ENCODE peak calls at places on chromosomes 1 and 21, in four cellular contexts. X, A, T and Q are unnamed samples.

GRCh38 chr1:214989341-214989740 is 93.2 kb upstream of the KCNK2 start:
- DNase-seq in T (no peak), X (no peak), A (no peak), Q (no peak)

GRCh38 chr1:93608188-93609109 is 73.2 kb downstream of the BCAR3 start:
- DNase-seq in A (no peak), T (no peak), X (no peak), Q (peak)

GRCh38 chr1:109898842-109899241 is 11.8 kb upstream of the CSF1 start:
- DNase-seq in X (no peak), A (no peak), T (peak), Q (no peak)

GRCh38 chr1:198880818-198881597 is 242.2 kb downstream of the PTPRC start:
- DNase-seq in T (no peak), X (peak), A (no peak), Q (no peak)

GRCh38 chr1:201024251-201024998 is 911 bp upstream of the KIF21B start:
- DNase-seq in T (peak), X (peak), A (no peak), Q (no peak)

GRCh38 chr1:110672001-110672752 is 2.6 kb downstream of the KCNA3 start:
- DNase-seq in X (no peak), A (no peak), T (peak), Q (peak)

GRCh38 chr1:214861615-214862014 is 220.9 kb upstream of the KCNK2 start:
- DNase-seq in T (no peak), X (no peak), A (no peak), Q (no peak)

GRCh38 chr21:29827647-29828046 is 112.1 kb downstream of the GRIK1 start:
- DNase-seq in A (no peak), X (no peak), T (no peak), Q (no peak)

GRCh38 chr1:248805905-248806304 is 19.8 kb downstream of the SH3BP5L start:
- DNase-seq in A (no peak), X (no peak), T (no peak), Q (no peak)

GRCh38 chr1:109641341-109641740 is 14.6 kb upstream of the GSTM4 start:
- DNase-seq in T (no peak), A (no peak), X (no peak), Q (no peak)

DNA sequence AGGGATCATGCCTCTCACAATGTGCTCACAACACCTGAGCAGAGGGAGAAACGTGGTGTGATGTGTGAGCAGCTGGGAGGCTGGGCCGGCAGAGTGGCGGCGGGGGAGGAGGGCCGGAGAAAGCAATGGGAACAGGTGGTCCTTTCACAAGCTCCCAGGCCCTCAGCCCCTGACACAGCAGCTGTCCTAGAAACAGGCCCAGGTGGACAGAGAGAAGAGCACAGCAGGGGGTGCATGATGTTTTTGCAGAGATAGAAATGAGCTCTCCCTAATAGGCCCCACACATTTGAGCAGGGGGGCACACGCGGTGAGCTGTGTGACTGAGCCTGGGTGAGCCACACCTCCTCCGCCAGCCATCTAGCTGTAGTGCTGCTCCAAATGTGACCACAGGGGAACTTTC is 7.6 kb upstream of the RGS16 start:
- DNase-seq in T (no peak), X (no peak), A (no peak), Q (no peak)
- TF ChIP-seq SIN3A in T (no peak), X (no peak), A (no peak), Q (no peak)

GRCh38 chr1:207698822-207699483 is 52.9 kb upstream of the CD46 start:
- DNase-seq in T (peak), X (peak), A (no peak), Q (peak)
- TF ChIP-seq MXI1 in T (no peak), X (no peak), A (no peak), Q (no peak)

GRCh38 chr1:233790121-233790520 is 114.4 kb upstream of the SLC35F3 start:
- DNase-seq in T (no peak), X (no peak), A (no peak), Q (no peak)

GRCh38 chr1:233791750-233792149 is 112.7 kb upstream of the SLC35F3 start:
- DNase-seq in X (no peak), A (no peak), T (no peak), Q (no peak)

GRCh38 chr1:233788687-233789086 is 115.8 kb upstream of the SLC35F3 start:
- DNase-seq in X (no peak), A (no peak), T (no peak), Q (no peak)

GRCh38 chr1:233791372-233791703 is 113.1 kb upstream of the SLC35F3 start:
- DNase-seq in X (no peak), T (no peak), A (no peak), Q (no peak)

DNA sequence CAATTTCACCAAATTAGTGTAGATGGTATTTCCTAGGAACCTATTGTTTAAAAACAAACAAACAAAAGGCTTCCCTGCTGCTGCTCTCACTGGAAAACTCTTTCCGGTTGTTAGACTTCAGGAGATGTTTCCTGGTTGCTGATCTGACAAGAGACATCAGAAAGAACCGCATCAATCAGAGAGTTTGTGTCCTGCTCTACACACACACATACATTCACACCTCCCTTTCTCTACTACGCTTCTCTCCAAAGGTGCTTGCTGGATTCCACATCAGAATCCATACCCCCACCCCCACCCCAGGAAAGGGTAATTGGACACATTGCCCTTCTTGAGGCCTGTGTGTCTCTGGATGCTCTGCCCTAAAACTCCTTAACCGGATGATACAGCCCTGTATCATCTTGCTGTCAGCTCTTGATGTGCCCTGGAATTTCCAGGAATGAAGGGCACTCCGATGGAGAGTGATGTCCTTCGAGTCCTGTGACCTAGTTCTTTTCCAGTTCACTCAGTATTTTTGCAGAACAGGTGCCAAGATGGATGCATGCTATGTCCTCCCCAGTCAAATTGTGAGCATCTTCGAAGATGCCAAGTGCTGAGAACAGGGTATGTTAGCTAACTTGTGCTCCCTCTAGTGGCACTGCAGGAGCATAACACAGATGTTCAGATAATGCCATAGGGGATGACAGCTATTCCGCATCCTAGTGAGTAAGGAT is 113.7 kb upstream of the SLC35F3 start:
- DNase-seq in T (peak), A (peak), X (peak), Q (peak)
- TF ChIP-seq JUND in T (peak), A (no peak), X (no peak), Q (no peak)

GRCh38 chr1:30519201-30519763 is 204.1 kb downstream of the MATN1 start:
- DNase-seq in X (no peak), A (no peak), T (no peak), Q (no peak)

GRCh38 chr1:30516505-30516858 is 206.9 kb downstream of the MATN1 start:
- DNase-seq in X (no peak), A (no peak), T (no peak), Q (no peak)

GRCh38 chr1:30515746-30516504 is 207.5 kb downstream of the MATN1 start:
- DNase-seq in T (no peak), X (no peak), A (no peak), Q (no peak)

GRCh38 chr1:30518696-30519095 is 204.7 kb downstream of the MATN1 start:
- DNase-seq in T (no peak), A (no peak), X (no peak), Q (no peak)

GRCh38 chr1:30518186-30518585 is 205.2 kb downstream of the MATN1 start:
- DNase-seq in A (no peak), X (no peak), T (no peak), Q (no peak)
- TF ChIP-seq SIN3A in A (no peak), X (no peak), T (no peak), Q (no peak)

GRCh38 chr1:151049458-151049857 is 1.9 kb downstream of the C1orf56 start:
- DNase-seq in A (no peak), X (no peak), T (no peak), Q (no peak)

GRCh38 chr1:151047925-151048644 is 534 bp downstream of the C1orf56 start:
- DNase-seq in X (peak), A (no peak), T (peak), Q (peak)

GRCh38 chr1:151050051-151050688 is 2.6 kb downstream of the C1orf56 start:
- DNase-seq in T (no peak), A (no peak), X (no peak), Q (no peak)

GRCh38 chr1:151047591-151047924 is at the start of gene C1orf56:
- DNase-seq in X (peak), T (peak), A (no peak), Q (peak)

GRCh38 chr1:151048645-151049032 is 1.1 kb downstream of the C1orf56 start:
- DNase-seq in X (no peak), A (no peak), T (no peak), Q (peak)
- TF ChIP-seq MXI1 in X (no peak), A (no peak), T (no peak), Q (no peak)

DNA sequence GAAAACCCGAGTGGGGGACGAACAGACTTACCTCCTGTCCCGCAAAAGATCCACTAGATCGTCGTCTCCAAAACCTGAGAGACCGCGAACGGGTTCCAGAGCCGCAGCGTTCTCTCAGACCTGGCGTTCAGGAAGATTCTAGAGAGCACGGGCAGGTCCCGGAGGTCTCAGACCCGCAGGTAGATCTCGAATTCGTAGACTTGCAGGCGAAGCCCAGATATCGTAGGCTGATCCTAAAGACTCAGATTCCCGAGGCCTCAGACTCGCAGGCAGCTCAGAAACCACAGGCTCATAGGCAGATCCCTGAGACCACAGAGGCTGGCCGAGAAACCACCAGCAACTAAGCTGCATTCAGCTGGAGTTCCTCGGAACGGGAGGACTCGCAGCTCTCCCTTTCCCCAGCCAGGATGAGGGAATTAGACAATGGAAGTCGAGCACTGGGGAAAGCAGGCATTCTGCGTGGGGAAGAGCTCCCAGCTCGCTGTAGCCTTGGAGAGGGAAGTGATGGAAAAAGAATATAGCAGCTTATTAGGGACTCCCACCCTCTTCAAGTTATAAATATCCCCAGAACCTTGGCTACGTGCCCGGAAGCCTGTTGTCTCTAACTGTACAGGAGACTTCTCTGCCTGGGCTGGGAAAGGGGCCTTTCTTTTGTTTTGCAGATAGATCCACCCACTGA is at the start of gene ZNF436:
- DNase-seq in T (peak), A (no peak), X (peak), Q (peak)
- TF ChIP-seq JUND in T (no peak), A (no peak), X (no peak), Q (no peak)

DNA sequence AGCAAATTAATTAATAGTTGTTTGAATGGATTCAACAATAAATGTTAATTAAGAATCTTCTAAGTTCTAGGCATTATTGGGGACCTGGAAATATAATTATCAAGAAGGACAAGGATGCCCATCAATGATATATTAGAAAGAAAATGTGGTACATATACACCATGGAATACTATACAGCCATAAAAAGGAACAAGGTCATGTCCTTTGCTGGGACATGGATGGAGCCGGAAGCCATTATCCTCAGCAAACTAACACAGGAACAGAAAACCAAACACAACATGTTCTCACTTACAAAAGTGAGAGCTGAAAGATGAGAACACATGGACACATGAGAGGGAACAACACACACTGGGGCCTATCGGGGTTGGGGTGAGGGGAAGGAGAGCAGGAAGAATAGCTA is 141.4 kb upstream of the JUN start:
- DNase-seq in A (no peak), X (no peak), T (no peak), Q (no peak)
- TF ChIP-seq SIN3A in A (no peak), X (no peak), T (no peak), Q (no peak)

DNA sequence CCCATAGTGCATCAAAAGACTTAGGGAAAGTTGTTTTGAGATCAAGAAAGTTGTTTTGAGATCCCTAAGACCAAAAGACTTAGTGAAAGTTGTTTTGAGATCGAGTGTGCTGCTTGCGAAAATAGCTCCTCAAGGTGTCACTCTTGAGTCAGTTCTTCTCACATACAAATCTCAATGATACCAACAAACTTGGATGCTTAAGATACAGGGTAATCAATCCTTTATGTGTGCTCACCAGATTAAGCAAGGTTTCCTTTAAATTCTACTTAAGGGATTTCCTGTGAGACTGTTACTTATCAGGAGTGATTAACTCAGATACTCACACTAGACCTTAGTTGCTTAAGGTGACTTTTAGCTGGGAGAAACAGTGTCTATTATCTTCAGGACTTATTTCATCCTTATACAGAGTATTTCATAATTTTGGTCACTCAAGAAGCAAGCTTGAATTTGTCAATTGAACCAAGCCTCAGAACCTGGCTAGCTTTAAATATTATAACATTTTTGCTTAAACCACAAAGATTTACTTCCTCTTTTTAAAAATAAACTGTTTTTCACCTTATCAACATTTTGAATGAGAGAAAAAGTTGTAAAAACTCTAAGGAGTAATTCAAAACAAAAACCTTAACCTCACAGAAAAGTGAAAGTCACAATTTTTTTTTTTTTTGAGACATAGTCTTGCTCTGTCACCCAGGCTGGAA is 8.0 kb upstream of the RLF start:
- DNase-seq in X (peak), T (peak), A (peak), Q (peak)
- TF ChIP-seq MXI1 in X (no peak), T (no peak), A (no peak), Q (no peak)

DNA sequence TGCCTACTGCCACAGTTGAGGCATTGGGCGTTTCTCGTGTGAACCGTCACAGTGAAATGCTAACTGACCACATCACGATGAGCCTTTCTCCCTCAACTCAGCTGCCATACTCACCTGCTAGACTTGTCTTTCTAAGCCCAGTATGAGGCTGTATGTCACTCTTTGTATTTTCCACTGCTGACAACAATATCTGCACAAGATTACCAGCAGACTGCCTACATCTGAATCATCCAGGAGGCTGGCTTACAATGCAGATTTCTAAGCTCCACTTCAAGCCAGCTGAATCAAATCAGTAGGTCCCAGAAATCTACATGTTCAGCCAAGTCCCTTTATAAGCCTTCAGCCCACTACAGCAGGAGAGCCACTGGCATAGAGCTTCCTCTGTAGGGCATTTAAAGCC is 355.0 kb upstream of the DUSP10 start:
- DNase-seq in T (no peak), A (no peak), X (no peak), Q (no peak)
- TF ChIP-seq JUND in T (no peak), A (no peak), X (no peak), Q (no peak)